ENCODE peak calls at places on chromosome 15, in five cellular contexts. G, Y, X, K and J are unnamed samples.

GRCh38 chr15:69854521-69855171 is 243.1 kb downstream of the TLE3 start:
- DNase-seq in X (no peak), G (no peak), K (no peak), Y (no peak), J (no peak)

GRCh38 chr15:51759557-51760070 is 8.2 kb downstream of the TMOD2 start:
- DNase-seq in G (no peak), K (no peak), X (no peak), Y (peak), J (no peak)

GRCh38 chr15:99438222-99438592 is 127.6 kb upstream of the MEF2A start:
- DNase-seq in K (peak), X (no peak), G (no peak), Y (no peak), J (no peak)

GRCh38 chr15:41115652-41116115 is 396 bp downstream of the INO80 start:
- DNase-seq in X (peak), Y (peak), K (peak), G (peak), J (no peak)

GRCh38 chr15:36468746-36469145 is 110.7 kb upstream of the CDIN1 start:
- DNase-seq in G (no peak), Y (peak), X (peak), K (no peak), J (no peak)

GRCh38 chr15:95903352-95903751 is 427.1 kb upstream of the NR2F2 start:
- DNase-seq in K (no peak), G (no peak), Y (no peak), X (no peak), J (no peak)

GRCh38 chr15:40770147-40770721 is 454 bp downstream of the C15orf62 start:
- DNase-seq in X (no peak), Y (peak), G (no peak), K (no peak), J (no peak)

GRCh38 chr15:101066501-101067408 is 147.6 kb downstream of the LRRK1 start:
- DNase-seq in X (no peak), K (no peak), G (no peak), Y (no peak), J (no peak)

GRCh38 chr15:81877533-81878227 is 168.1 kb downstream of the MEX3B start:
- DNase-seq in G (no peak), Y (peak), X (no peak), K (no peak), J (no peak)

GRCh38 chr15:63860161-63860954 is 26.6 kb upstream of the HERC1 start:
- DNase-seq in Y (peak), K (no peak), X (no peak), G (peak), J (no peak)

GRCh38 chr15:74858366-74858735 is 14.8 kb downstream of the SCAMP2 start:
- DNase-seq in X (no peak), G (no peak), K (no peak), Y (no peak), J (no peak)

GRCh38 chr15:32856753-32857152 is 138.9 kb downstream of the GREM1 start:
- DNase-seq in X (no peak), K (no peak), Y (no peak), G (no peak), J (no peak)

GRCh38 chr15:81548350-81549116 is 174.5 kb upstream of the TMC3 start:
- DNase-seq in K (no peak), Y (no peak), X (peak), G (no peak), J (no peak)

GRCh38 chr15:79609501-79609900 is 177.4 kb downstream of the MINAR1 start:
- DNase-seq in K (no peak), G (no peak), Y (no peak), X (no peak), J (no peak)

GRCh38 chr15:26243382-26243781 is 380.3 kb upstream of the ATP10A start:
- DNase-seq in K (no peak), G (no peak), Y (no peak), X (no peak), J (no peak)

GRCh38 chr15:39300451-39301153 is 280.3 kb upstream of the THBS1 start:
- DNase-seq in G (no peak), X (peak), Y (no peak), K (no peak), J (no peak)

GRCh38 chr15:94576889-94577533 is 345.6 kb downstream of the MCTP2 start:
- DNase-seq in K (no peak), X (peak), Y (peak), G (no peak), J (no peak)